ENCODE peak calls at places on chromosomes 3 and 15, in four cellular contexts. F, P, A and M are unnamed samples.

GRCh38 chr3:96931491-96931890 is 117.1 kb downstream of the EPHA6 start:
- DNase-seq in F (no peak), P (no peak), A (no peak), M (no peak)

GRCh38 chr3:158642005-158642404 is 2.3 kb upstream of the GFM1 start:
- DNase-seq in F (no peak), P (no peak), A (no peak), M (no peak)

GRCh38 chr15:73752817-73753214 is 335 bp downstream of the INSYN1 start:
- DNase-seq in F (no peak), P (no peak), A (no peak), M (no peak)

GRCh38 chr3:150419076-150419868 is 11.2 kb downstream of the TSC22D2 start:
- DNase-seq in F (no peak), P (no peak), A (no peak), M (no peak)

GRCh38 chr3:134334231-134334900 is 39.9 kb downstream of the AMOTL2 start:
- DNase-seq in F (no peak), P (no peak), A (no peak), M (no peak)

GRCh38 chr3:178665747-178666146 is 129.5 kb downstream of the KCNMB2 start:
- DNase-seq in F (no peak), P (no peak), A (no peak), M (no peak)

GRCh38 chr3:185402561-185402960 is 39.6 kb downstream of the MAP3K13 start:
- DNase-seq in F (no peak), P (no peak), A (no peak), M (no peak)

GRCh38 chr3:190159902-190160435 is 39.3 kb upstream of the P3H2 start:
- DNase-seq in F (no peak), P (no peak), A (no peak), M (no peak)

GRCh38 chr3:102144063-102144462 is 290.8 kb upstream of the ZPLD1 start:
- DNase-seq in F (no peak), P (no peak), A (no peak), M (no peak)

GRCh38 chr15:90083419-90083818 is 18.8 kb downstream of the IDH2 start:
- DNase-seq in F (no peak), P (no peak), A (no peak), M (no peak)

GRCh38 chr15:34883633-34884032 is 85.9 kb downstream of the AQR start:
- DNase-seq in F (no peak), P (no peak), A (no peak), M (no peak)

GRCh38 chr3:117963858-117964257 is 1070.8 kb downstream of the IGSF11 start:
- DNase-seq in F (no peak), P (no peak), A (no peak), M (no peak)

GRCh38 chr3:165749817-165750216 is 87.4 kb downstream of the BCHE start:
- DNase-seq in F (no peak), P (no peak), A (no peak), M (no peak)

GRCh38 chr3:89260721-89261120 is 153.3 kb downstream of the EPHA3 start:
- DNase-seq in F (no peak), P (no peak), A (no peak), M (no peak)

GRCh38 chr3:147945968-147946519 is 536.9 kb downstream of the ZIC1 start:
- DNase-seq in F (no peak), P (peak), A (peak), M (no peak)

GRCh38 chr15:70088887-70089691 is 8.6 kb downstream of the TLE3 start:
- DNase-seq in F (no peak), P (no peak), A (no peak), M (peak)

GRCh38 chr3:42547401-42547945 is 34.3 kb downstream of the SEC22C start:
- DNase-seq in F (peak), P (peak), A (peak), M (peak)

GRCh38 chr3:47772047-47772446 is 9.6 kb downstream of the SMARCC1 start:
- DNase-seq in F (no peak), P (no peak), A (no peak), M (no peak)

GRCh38 chr3:127909646-127910045 is 5.4 kb upstream of the KBTBD12 start:
- DNase-seq in F (no peak), P (no peak), A (no peak), M (no peak)

GRCh38 chr3:127915115-127915936 is at the start of gene KBTBD12:
- DNase-seq in F (peak), P (no peak), A (peak), M (peak)

GRCh38 chr3:127915937-127916480 is 977 bp downstream of the KBTBD12 start:
- DNase-seq in F (no peak), P (no peak), A (no peak), M (no peak)

GRCh38 chr3:127911421-127911931 is 3.6 kb upstream of the KBTBD12 start:
- DNase-seq in F (no peak), P (no peak), A (no peak), M (peak)

DNA sequence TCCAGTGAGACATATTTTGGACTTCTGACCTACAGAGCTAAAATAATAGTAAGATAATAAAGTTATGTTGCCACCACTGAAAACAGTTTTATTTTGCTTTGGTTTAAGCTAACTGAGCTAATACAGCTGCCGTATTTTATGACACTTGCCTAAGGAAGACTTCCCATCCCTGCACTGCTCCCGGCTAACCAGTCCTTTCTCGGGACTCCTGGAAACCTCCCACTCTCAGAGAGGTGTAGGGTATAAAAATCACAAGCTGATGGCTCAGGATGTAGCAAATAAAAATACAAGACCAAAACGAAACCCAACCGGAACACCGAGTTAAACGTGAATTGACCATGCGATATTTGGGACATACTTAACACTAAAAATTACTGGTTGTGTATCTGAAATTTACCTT is 448 bp upstream of the KBTBD12 start:
- DNase-seq in F (no peak), P (no peak), A (no peak), M (no peak)
- H3K4me3 ChIP-seq in F (peak), P (no peak), A (peak), M (peak)

GRCh38 chr3:100260685-100261480 is at the start of gene TBC1D23:
- DNase-seq in F (peak), P (peak), A (peak), M (peak)

GRCh38 chr3:100263583-100263982 is 2.8 kb downstream of the TBC1D23 start:
- DNase-seq in F (no peak), P (peak), A (no peak), M (no peak)

GRCh38 chr3:100260081-100260684 is 609 bp upstream of the TBC1D23 start:
- DNase-seq in F (peak), P (peak), A (peak), M (peak)

GRCh38 chr3:100264242-100264641 is 3.5 kb downstream of the TBC1D23 start:
- DNase-seq in F (no peak), P (no peak), A (no peak), M (no peak)

GRCh38 chr3:100261481-100261903 is 700 bp downstream of the TBC1D23 start:
- DNase-seq in F (no peak), P (no peak), A (no peak), M (no peak)
- H3K27ac ChIP-seq in F (peak), P (peak), A (peak), M (peak)

DNA sequence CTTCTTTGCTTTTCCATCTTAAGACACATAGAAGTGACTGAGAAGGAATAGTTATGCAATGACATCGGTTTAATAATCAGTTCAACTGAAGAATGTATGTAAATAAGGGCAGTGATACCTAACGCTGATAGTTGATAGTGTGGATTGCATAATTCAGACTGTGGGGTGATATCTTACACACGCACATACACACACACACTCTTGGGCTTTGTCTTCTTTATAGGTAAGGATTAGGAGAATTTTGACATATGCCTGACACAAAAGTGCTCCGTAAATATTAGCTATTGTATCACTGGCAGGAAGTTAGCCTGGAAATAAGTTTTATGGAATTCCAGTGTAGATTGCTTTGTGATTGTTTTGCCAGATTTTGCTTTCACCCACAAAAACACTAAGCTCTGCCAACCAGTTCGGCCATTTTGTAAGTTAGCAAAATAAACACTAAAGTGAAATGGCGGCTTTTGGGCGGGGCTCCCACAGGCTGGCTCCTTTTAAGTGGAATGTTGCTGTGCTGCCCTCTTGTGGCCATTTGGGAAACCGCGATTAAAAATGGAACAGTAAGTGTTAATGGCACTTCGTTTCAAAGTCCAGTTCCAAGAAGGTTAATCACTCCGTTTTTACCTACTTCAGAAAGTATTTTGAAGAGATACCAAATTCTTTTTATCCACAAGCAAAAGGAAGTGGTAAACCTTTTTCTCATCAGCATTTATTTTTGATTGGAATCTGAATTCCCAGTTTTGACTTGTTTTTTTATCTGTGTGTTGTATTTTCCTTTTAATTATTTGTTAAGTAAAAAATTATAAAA is 17.7 kb downstream of the CHD2 start:
- DNase-seq in F (peak), P (peak), A (peak), M (peak)
- H3K4me3 ChIP-seq in F (peak), P (no peak), A (peak), M (no peak)

DNA sequence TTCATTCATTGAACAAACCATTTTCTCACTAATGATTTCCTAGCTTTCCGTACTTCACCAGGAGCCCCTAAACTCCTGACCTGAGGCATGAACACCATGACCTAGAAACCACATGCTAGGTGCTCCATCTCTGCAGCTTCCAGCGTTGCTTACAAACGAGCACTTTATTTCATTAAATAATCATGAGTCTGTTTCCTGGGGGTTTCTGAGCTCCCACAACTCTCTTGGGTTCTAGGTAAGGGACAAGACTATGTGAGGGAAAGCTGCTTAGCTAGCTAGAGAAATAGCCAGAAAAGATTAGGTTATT is 1.3 kb downstream of the MAP2K1 start:
- DNase-seq in F (no peak), P (no peak), A (no peak), M (no peak)
- H3K27ac ChIP-seq in F (peak), P (peak), A (peak), M (no peak)

GRCh38 chr15:63054281-63054683 is 11.7 kb downstream of the TPM1 start:
- DNase-seq in F (no peak), P (no peak), A (no peak), M (peak)
- H3K4me3 ChIP-seq in F (no peak), P (no peak), A (peak), M (no peak)

GRCh38 chr3:61981005-61981404 is 392.3 kb downstream of the FEZF2 start:
- DNase-seq in F (no peak), P (no peak), A (no peak), M (no peak)

GRCh38 chr3:61975936-61976335 is 397.4 kb downstream of the FEZF2 start:
- DNase-seq in F (no peak), P (no peak), A (no peak), M (no peak)

GRCh38 chr3:61978460-61979419 is 394.6 kb downstream of the FEZF2 start:
- DNase-seq in F (no peak), P (no peak), A (no peak), M (no peak)

GRCh38 chr3:61983479-61983878 is 389.9 kb downstream of the FEZF2 start:
- DNase-seq in F (no peak), P (no peak), A (no peak), M (no peak)

DNA sequence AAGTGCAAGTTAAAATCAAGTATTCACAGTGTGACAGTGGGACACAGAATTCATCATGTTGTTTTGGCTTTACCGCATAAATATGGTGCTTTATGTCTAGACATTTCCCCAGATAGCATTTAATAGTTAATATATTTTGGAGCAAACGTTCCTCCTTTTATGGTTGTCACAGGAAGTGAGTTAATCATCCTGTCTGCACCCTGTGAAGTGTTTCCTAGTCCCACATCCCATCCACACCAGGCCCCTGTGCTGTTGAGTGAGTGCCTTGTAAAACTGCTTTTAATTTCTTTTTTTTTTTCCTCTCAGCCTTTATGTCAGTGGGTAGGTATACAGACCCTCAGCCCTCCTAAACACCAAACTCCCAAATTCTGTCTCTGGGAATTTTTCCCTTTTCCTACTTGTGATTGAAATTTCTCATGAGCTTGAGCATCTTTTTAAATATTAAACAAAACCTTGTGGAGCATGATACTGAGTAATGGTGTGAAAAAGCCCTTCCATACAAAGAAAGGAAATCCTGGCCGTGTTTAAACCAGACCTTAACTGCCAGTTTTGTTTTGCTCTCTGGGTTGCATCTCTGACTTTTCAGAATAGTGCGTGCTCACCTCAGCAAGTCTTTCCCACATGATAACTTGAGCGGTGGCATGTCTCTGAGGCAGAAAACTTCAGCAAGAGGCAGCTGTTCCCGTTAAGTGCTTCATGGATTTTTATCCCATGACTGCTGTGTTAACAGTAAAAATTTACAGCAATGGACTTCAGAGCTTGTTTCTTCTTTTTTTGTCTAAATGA is 393.5 kb downstream of the FEZF2 start:
- DNase-seq in F (no peak), P (no peak), A (no peak), M (no peak)
- H3K27ac ChIP-seq in F (no peak), P (no peak), A (no peak), M (no peak)

GRCh38 chr15:65533057-65533752 is 2.9 kb downstream of the HACD3 start:
- DNase-seq in F (no peak), P (peak), A (no peak), M (no peak)
- H3K4me3 ChIP-seq in F (no peak), P (no peak), A (no peak), M (no peak)

GRCh38 chr3:48945432-48945831 is 26.8 kb downstream of the ARIH2 start:
- DNase-seq in F (no peak), P (no peak), A (no peak), M (no peak)
- H3K27ac ChIP-seq in F (no peak), P (no peak), A (no peak), M (no peak)

DNA sequence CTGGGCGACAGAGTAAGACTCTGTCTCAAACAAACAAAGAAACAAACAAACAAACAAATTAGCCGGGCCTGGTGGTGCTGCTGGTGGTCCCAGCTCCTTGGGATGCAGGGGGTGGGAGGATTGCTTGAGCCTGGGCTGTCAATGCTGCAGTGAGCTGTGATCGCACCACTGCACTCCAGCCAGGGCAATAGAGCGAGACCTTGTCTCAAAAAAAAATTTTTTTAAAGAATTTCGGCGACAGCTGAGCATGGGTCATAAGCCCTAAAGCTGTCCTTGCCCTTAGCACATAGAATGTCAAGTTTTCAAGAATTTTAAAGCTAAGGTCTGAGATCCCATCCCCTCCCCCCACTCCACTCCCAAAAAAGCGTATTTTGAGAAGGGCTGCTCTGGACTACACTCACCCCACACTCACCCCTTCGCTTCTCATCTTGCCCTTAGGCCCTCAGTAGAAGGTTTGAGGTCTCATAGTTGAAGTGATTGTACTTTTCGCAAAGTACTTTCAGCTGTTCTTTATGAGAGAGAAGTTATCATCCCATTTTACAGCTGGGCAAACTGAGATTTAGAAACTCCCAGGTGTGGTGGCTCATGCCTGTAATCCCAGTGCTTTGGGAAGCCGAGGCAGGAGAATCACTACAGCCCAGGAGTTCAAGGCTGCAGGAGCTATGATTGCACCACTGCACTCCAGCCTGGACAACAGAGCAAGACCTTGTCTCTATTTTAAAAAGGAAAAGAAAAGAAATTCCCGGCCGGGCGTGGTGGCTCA is 34.3 kb upstream of the FLNB start:
- DNase-seq in F (no peak), P (no peak), A (no peak), M (no peak)
- H3K4me3 ChIP-seq in F (no peak), P (no peak), A (no peak), M (no peak)